ENCODE peak calls at places on chromosomes 6 and 20, in five cellular contexts. N is tibial nerve; X is AG04450; G is CD8-positive, alpha-beta T cell; C is CD4-positive, alpha-beta memory T cell. Y is an unnamed sample.
A peak's percentile ranks its signal among the peaks of the same experiment; 100 is the strongest.

GRCh38 chr6:30615219-30615957 is 1.7 kb downstream of the PPP1R10 start:
- DNase-seq in G (peak; percentile 25), N (no peak), C (peak; percentile 62), X (peak; percentile 88), Y (peak; percentile 63)

GRCh38 chr6:4272996-4273395 is 137.6 kb upstream of the ECI2 start:
- DNase-seq in C (no peak), N (no peak), X (no peak), G (no peak), Y (no peak)

GRCh38 chr20:45358282-45359068 is 4.5 kb upstream of the SYS1 start:
- DNase-seq in C (no peak), N (peak; percentile 81), X (no peak), G (no peak), Y (no peak)

GRCh38 chr20:45322952-45323383 is 14.9 kb upstream of the MATN4 start:
- DNase-seq in N (no peak), C (no peak), X (no peak), G (no peak), Y (peak; percentile 71)

GRCh38 chr20:62955519-62956386 is 3.2 kb downstream of the SLC17A9 start:
- DNase-seq in G (no peak), N (no peak), C (no peak), X (no peak), Y (no peak)

GRCh38 chr6:21468487-21468886 is 125.1 kb upstream of the SOX4 start:
- DNase-seq in G (no peak), N (no peak), X (no peak), C (no peak), Y (no peak)

GRCh38 chr6:47061631-47062300 is 19.6 kb upstream of the ADGRF1 start:
- DNase-seq in N (no peak), G (no peak), C (no peak), X (no peak), Y (peak; percentile 54)

GRCh38 chr20:266604-267562 is 9.4 kb downstream of the DEFB132 start:
- DNase-seq in G (peak; percentile 84), N (peak; percentile 77), C (peak; percentile 87), X (peak; percentile 33), Y (peak; percentile 95)

GRCh38 chr20:50852085-50852484 is 57.2 kb downstream of the BCAS4 start:
- DNase-seq in N (no peak), C (no peak), G (no peak), X (no peak), Y (no peak)

GRCh38 chr20:3092611-3093379 is 8.3 kb upstream of the AVP start:
- DNase-seq in X (no peak), C (peak; percentile 54), N (no peak), G (peak; percentile 43), Y (no peak)

GRCh38 chr6:121522265-121522664 is 86.8 kb downstream of the GJA1 start:
- DNase-seq in N (no peak), X (peak; percentile 86), G (no peak), C (no peak), Y (no peak)

GRCh38 chr20:44231193-44231592 is 15.9 kb upstream of the GDAP1L1 start:
- DNase-seq in G (no peak), N (no peak), C (no peak), X (no peak), Y (no peak)

GRCh38 chr6:169905041-169905807 is 153.8 kb downstream of the ERMARD start:
- DNase-seq in N (no peak), X (no peak), G (no peak), C (no peak), Y (no peak)

GRCh38 chr6:34553750-34554149 is 2.4 kb downstream of the SPDEF start:
- DNase-seq in N (no peak), G (no peak), X (no peak), C (no peak), Y (no peak)

GRCh38 chr6:35719830-35720733 is 16.8 kb upstream of the ARMC12 start:
- DNase-seq in C (no peak), X (no peak), G (no peak), N (no peak), Y (no peak)

GRCh38 chr6:1815827-1816452 is 206.2 kb downstream of the FOXC1 start:
- DNase-seq in G (no peak), C (no peak), N (no peak), X (no peak), Y (no peak)

GRCh38 chr6:38213275-38213674 is 393.7 kb downstream of the ZFAND3 start:
- DNase-seq in N (no peak), G (no peak), C (no peak), X (no peak), Y (no peak)

GRCh38 chr6:156564128-156564806 is 212.9 kb upstream of the ARID1B start:
- DNase-seq in G (peak; percentile 68), C (peak; percentile 58), X (peak; percentile 30), N (peak; percentile 73), Y (peak; percentile 81)

GRCh38 chr20:38180781-38181180 is 15.7 kb upstream of the TGM2 start:
- DNase-seq in X (no peak), N (no peak), G (no peak), C (no peak), Y (no peak)

GRCh38 chr6:84260186-84260585 is 32.7 kb upstream of the CEP162 start:
- DNase-seq in G (no peak), C (no peak), X (no peak), N (no peak), Y (no peak)

GRCh38 chr6:119061215-119061614 is 17.2 kb downstream of the FAM184A start:
- DNase-seq in C (no peak), G (no peak), X (no peak), N (no peak), Y (no peak)
- H3K27ac ChIP-seq in C (no peak overlapping the region), G (no peak overlapping the region), X (no peak overlapping the region), N (no peak overlapping the region), Y (no peak overlapping the region)

GRCh38 chr20:36992802-36993334 is 41.4 kb upstream of the SAMHD1 start:
- DNase-seq in X (no peak), C (no peak), G (no peak), N (no peak), Y (no peak)
- H3K9me3 ChIP-seq in X (no peaks in the 10 kb centered on the region), C (no peaks in the 10 kb centered on the region), G (peaks cover 7% of the 10 kb centered on the region), N (no peaks in the 10 kb centered on the region), Y (no peaks in the 10 kb centered on the region)

DNA sequence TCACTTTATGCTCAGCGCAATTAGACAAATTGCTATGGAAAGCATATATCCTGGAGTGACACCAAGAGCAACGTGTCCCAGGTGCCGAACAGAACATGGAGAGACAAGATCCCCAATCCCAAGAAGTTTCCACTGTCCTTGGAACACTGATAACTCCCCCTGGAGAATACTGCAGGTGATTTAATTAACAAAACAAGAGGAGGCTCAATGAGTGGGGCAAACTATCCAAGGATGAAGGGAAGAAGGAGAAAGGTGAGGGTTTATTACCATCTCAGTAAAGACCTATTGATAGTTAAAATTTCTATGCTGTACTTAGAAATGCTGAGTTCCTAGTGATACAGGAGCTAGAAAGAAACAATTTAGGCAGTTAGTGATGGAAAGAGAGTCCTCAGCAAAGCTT is 35.7 kb downstream of the EDN1 start:
- DNase-seq in G (no peak), C (no peak), X (no peak), N (no peak), Y (no peak)
- H3K27ac ChIP-seq in G (no peak overlapping the region), C (no peak overlapping the region), X (no peak overlapping the region), N (no peak overlapping the region), Y (no peak overlapping the region)

DNA sequence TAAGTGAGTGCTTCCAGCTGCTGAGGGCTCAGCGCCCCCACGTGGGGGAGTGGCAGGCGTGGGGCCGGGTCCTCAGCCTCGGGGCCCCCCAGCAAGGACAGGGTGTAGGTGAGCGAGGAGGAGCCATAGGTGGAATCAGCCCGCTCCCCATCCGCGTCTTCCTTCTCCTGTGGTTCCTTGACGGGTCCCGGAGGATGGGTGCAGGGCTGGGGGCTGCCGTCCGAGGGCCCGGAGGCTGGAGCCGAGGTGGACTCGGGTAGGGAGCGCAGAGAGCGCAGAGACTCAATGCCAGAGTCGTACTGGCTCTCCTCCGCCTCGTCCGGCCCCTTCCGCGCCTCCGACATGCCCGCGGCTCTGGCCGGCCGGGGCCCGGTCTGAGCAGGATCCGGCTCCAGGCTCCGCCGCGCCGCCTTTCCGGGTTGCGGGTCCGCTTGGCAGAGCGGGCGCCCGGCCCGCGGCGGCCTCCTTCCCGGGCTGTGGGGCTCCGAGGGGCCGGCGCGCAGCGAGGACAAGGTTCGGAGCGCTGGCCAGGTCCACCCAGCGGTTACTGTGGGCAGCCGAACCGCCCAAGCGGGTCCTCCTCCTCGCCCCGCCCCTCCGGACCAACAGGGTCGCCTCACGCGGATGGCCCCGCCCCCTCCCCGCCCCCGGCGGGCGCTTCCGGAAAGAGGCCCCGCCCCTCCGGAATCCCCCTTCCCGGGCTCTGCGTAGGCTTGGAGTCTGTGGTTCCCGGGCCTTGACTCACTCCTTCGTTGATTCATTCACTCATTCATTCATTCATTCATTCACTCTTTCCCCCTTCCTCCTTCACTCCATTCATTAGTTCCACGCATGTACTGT is at the start of gene NFKBIE:
- DNase-seq in N (peak; percentile 93), C (peak; percentile 96), X (peak; percentile 71), G (peak; percentile 87), Y (peak; percentile 99)
- H3K9me3 ChIP-seq in N (no peaks in the 10 kb centered on the region), C (no peaks in the 10 kb centered on the region), X (no peaks in the 10 kb centered on the region), G (no peaks in the 10 kb centered on the region), Y (no peaks in the 10 kb centered on the region)

GRCh38 chr20:10560681-10561080 is 113.1 kb downstream of the JAG1 start:
- DNase-seq in C (no peak), X (no peak), N (no peak), G (no peak), Y (no peak)
- H3K27ac ChIP-seq in C (no peak overlapping the region), X (no peak overlapping the region), N (no peak overlapping the region), G (no peak overlapping the region), Y (no peak overlapping the region)

GRCh38 chr6:76495909-76496308 is 423.4 kb upstream of the IMPG1 start:
- DNase-seq in C (no peak), G (no peak), X (no peak), N (no peak), Y (no peak)
- H3K9me3 ChIP-seq in C (no peaks in the 10 kb centered on the region), G (no peaks in the 10 kb centered on the region), X (peaks cover 10% of the 10 kb centered on the region), N (no peaks in the 10 kb centered on the region), Y (peaks cover 9% of the 10 kb centered on the region)